ENCODE peak calls at places on chromosome 2, in nine cellular contexts. Z is activated CD8-positive, alpha-beta T cell treated with anti-CD3 and anti-CD28 coated beads for 36 hours; C is Ammon's horn; K is NCI-H1105; I is naive B cell; F is hippocampal formation; A is effector CD8-positive, alpha-beta T cell; B is activated CD4-positive, alpha-beta T cell treated with anti-CD3 and anti-CD28 coated beads, Interleukin-2, amount 50 U/mL, for 48 hours; R is activated naive CD8-positive, alpha-beta T cell treated with anti-CD3 and anti-CD28 coated beads, Interleukin-2, amount 10 ng/mL, durations not matched to agents 7 days and 5 days. P is an unnamed sample.

GRCh38 chr2:191740016-191740419 is 62.1 kb downstream of the NABP1 start:
- DNase-seq in Z (peak; percentile 73), C (no peak), K (no peak), I (no peak), F (no peak), A (no peak), B (peak; percentile 20), R (peak; percentile 44), P (peak; percentile 26)

GRCh38 chr2:192245329-192245728 is 50.6 kb upstream of the TMEFF2 start:
- DNase-seq in Z (no peak), C (no peak), K (no peak), I (no peak), F (no peak), A (no peak), B (no peak), R (no peak), P (no peak)

GRCh38 chr2:154161286-154161685 is 289.6 kb downstream of the GALNT13 start:
- DNase-seq in Z (no peak), C (peak; percentile 36), K (no peak), I (no peak), F (no peak), A (no peak), B (no peak), R (no peak), P (no peak)

GRCh38 chr2:128660836-128661235 is 342.2 kb upstream of the HS6ST1 start:
- DNase-seq in Z (no peak), C (no peak), K (no peak), I (no peak), F (no peak), A (no peak), B (no peak), R (no peak), P (no peak)

GRCh38 chr2:121266543-121267106 is 18.4 kb downstream of the TFCP2L1 start:
- DNase-seq in Z (no peak), C (no peak), K (no peak), I (no peak), F (no peak), A (no peak), B (no peak), R (no peak), P (no peak)

GRCh38 chr2:200252661-200253067 is 53.8 kb upstream of the SPATS2L start:
- DNase-seq in Z (no peak), C (no peak), K (no peak), I (no peak), F (no peak), A (no peak), B (no peak), R (no peak), P (no peak)

GRCh38 chr2:62197609-62198236 is 1.8 kb downstream of the B3GNT2 start:
- DNase-seq in Z (peak; percentile 55), C (peak; percentile 42), K (no peak), I (peak; percentile 24), F (no peak), A (no peak), B (peak; percentile 34), R (peak; percentile 54), P (no peak)

GRCh38 chr2:177724398-177725287 is 332.1 kb downstream of the AGPS start:
- DNase-seq in Z (peak; percentile 63), C (peak; percentile 76), K (peak; percentile 17), I (peak; percentile 23), F (peak; percentile 52), A (peak; percentile 10), B (peak; percentile 52), R (peak; percentile 40), P (peak; percentile 8)

GRCh38 chr2:120223034-120223912 is at the start of gene TMEM185B:
- DNase-seq in Z (peak; percentile 89), C (peak; percentile 85), K (peak; percentile 63), I (peak; percentile 88), F (peak; percentile 87), A (peak; percentile 85), B (peak; percentile 95), R (peak; percentile 95), P (peak; percentile 83)

GRCh38 chr2:144712277-144712944 is 192.5 kb upstream of the ZEB2 start:
- DNase-seq in Z (no peak), C (no peak), K (no peak), I (no peak), F (no peak), A (no peak), B (no peak), R (no peak), P (no peak)

GRCh38 chr2:8268172-8268783 is 413.6 kb upstream of the ID2 start:
- DNase-seq in Z (no peak), C (no peak), K (no peak), I (no peak), F (no peak), A (no peak), B (no peak), R (no peak), P (no peak)

GRCh38 chr2:102063948-102064678 is 72.4 kb downstream of the IL1R2 start:
- DNase-seq in Z (peak; percentile 57), C (peak; percentile 78), K (no peak), I (no peak), F (peak; percentile 24), A (no peak), B (peak; percentile 68), R (no peak), P (no peak)

GRCh38 chr2:33791625-33792024 is 192.5 kb upstream of the FAM98A start:
- DNase-seq in Z (no peak), C (no peak), K (no peak), I (no peak), F (no peak), A (no peak), B (no peak), R (no peak), P (no peak)

GRCh38 chr2:173402405-173402974 is 47.8 kb downstream of the CDCA7 start:
- DNase-seq in Z (peak; percentile 84), C (peak; percentile 83), K (peak; percentile 65), I (peak; percentile 59), F (peak; percentile 65), A (peak; percentile 44), B (peak; percentile 78), R (peak; percentile 66), P (peak; percentile 56)

GRCh38 chr2:128781888-128782385 is 463.3 kb upstream of the HS6ST1 start:
- DNase-seq in Z (no peak), C (no peak), K (no peak), I (no peak), F (no peak), A (no peak), B (no peak), R (no peak), P (no peak)

GRCh38 chr2:104408266-104408665 is 445.6 kb upstream of the POU3F3 start:
- DNase-seq in Z (no peak), C (peak; percentile 32), K (no peak), I (no peak), F (no peak), A (no peak), B (no peak), R (no peak), P (no peak)

P was measured in effector CD4-positive, alpha-beta T cell.